ENCODE peak calls at places on chromosomes 16 and 17, in nine cellular contexts. One of them, this sample, is unnamed.

GRCh38 chr16:12314786-12315185 is 338.3 kb downstream of the SNX29 start:
- DNase-seq in HFFc6: peak
- DNase-seq in uterus: no peak
- DNase-seq in AG20443: peak
- DNase-seq in T-helper 17 cell: no peak
- DNase-seq in fibroblast of the aortic adventitia: no peak
- DNase-seq in HS-5: no peak
- DNase-seq in LHCN-M2: no peak
- DNase-seq in left cardiac atrium: no peak
- DNase-seq in this sample: no peak

GRCh38 chr16:25568991-25569390 is 122.8 kb upstream of the HS3ST4 start:
- DNase-seq in HFFc6: no peak
- DNase-seq in uterus: no peak
- DNase-seq in AG20443: no peak
- DNase-seq in T-helper 17 cell: no peak
- DNase-seq in fibroblast of the aortic adventitia: no peak
- DNase-seq in HS-5: no peak
- DNase-seq in LHCN-M2: no peak
- DNase-seq in left cardiac atrium: no peak
- DNase-seq in this sample: no peak

GRCh38 chr17:66904760-66905637 is 59.5 kb upstream of the CACNG4 start:
- DNase-seq in HFFc6: no peak
- DNase-seq in uterus: peak
- DNase-seq in AG20443: no peak
- DNase-seq in T-helper 17 cell: no peak
- DNase-seq in fibroblast of the aortic adventitia: peak
- DNase-seq in HS-5: no peak
- DNase-seq in LHCN-M2: peak
- DNase-seq in left cardiac atrium: peak
- DNase-seq in this sample: no peak

GRCh38 chr16:58421529-58421928 is 29.3 kb downstream of the GINS3 start:
- DNase-seq in HFFc6: peak
- DNase-seq in uterus: no peak
- DNase-seq in AG20443: peak
- DNase-seq in T-helper 17 cell: no peak
- DNase-seq in fibroblast of the aortic adventitia: peak
- DNase-seq in HS-5: no peak
- DNase-seq in LHCN-M2: peak
- DNase-seq in left cardiac atrium: peak
- DNase-seq in this sample: no peak

GRCh38 chr17:50681260-50682200 is 26.2 kb downstream of the ANKRD40 start:
- DNase-seq in HFFc6: peak
- DNase-seq in uterus: peak
- DNase-seq in AG20443: peak
- DNase-seq in T-helper 17 cell: no peak
- DNase-seq in fibroblast of the aortic adventitia: peak
- DNase-seq in HS-5: peak
- DNase-seq in LHCN-M2: peak
- DNase-seq in left cardiac atrium: peak
- DNase-seq in this sample: no peak

GRCh38 chr17:3636908-3637373 is 381 bp downstream of the CTNS start:
- DNase-seq in HFFc6: no peak
- DNase-seq in uterus: no peak
- DNase-seq in AG20443: peak
- DNase-seq in T-helper 17 cell: no peak
- DNase-seq in fibroblast of the aortic adventitia: no peak
- DNase-seq in HS-5: no peak
- DNase-seq in LHCN-M2: no peak
- DNase-seq in left cardiac atrium: no peak
- DNase-seq in this sample: no peak

GRCh38 chr16:50305441-50306061 is 39.2 kb downstream of the ADCY7 start:
- DNase-seq in HFFc6: no peak
- DNase-seq in uterus: peak
- DNase-seq in AG20443: no peak
- DNase-seq in T-helper 17 cell: no peak
- DNase-seq in fibroblast of the aortic adventitia: no peak
- DNase-seq in HS-5: no peak
- DNase-seq in LHCN-M2: no peak
- DNase-seq in left cardiac atrium: no peak
- DNase-seq in this sample: no peak

GRCh38 chr16:47581114-47581513 is 120.0 kb downstream of the PHKB start:
- DNase-seq in HFFc6: no peak
- DNase-seq in uterus: no peak
- DNase-seq in AG20443: no peak
- DNase-seq in T-helper 17 cell: no peak
- DNase-seq in fibroblast of the aortic adventitia: no peak
- DNase-seq in HS-5: no peak
- DNase-seq in LHCN-M2: no peak
- DNase-seq in left cardiac atrium: no peak
- DNase-seq in this sample: no peak

GRCh38 chr16:8851761-8852403 is 16.9 kb downstream of the CARHSP1 start:
- DNase-seq in HFFc6: no peak
- DNase-seq in uterus: no peak
- DNase-seq in AG20443: no peak
- DNase-seq in T-helper 17 cell: no peak
- DNase-seq in fibroblast of the aortic adventitia: no peak
- DNase-seq in HS-5: no peak
- DNase-seq in LHCN-M2: no peak
- DNase-seq in left cardiac atrium: peak
- DNase-seq in this sample: no peak

GRCh38 chr16:80909720-80910119 is 97.0 kb downstream of the CMC2 start:
- DNase-seq in HFFc6: no peak
- DNase-seq in uterus: no peak
- DNase-seq in AG20443: no peak
- DNase-seq in T-helper 17 cell: no peak
- DNase-seq in fibroblast of the aortic adventitia: no peak
- DNase-seq in HS-5: no peak
- DNase-seq in LHCN-M2: no peak
- DNase-seq in left cardiac atrium: no peak
- DNase-seq in this sample: no peak

GRCh38 chr16:87129771-87130170 is 187.4 kb downstream of the C16orf95 start:
- DNase-seq in HFFc6: peak
- DNase-seq in uterus: no peak
- DNase-seq in AG20443: no peak
- DNase-seq in T-helper 17 cell: no peak
- DNase-seq in fibroblast of the aortic adventitia: peak
- DNase-seq in HS-5: no peak
- DNase-seq in LHCN-M2: no peak
- DNase-seq in left cardiac atrium: no peak
- DNase-seq in this sample: no peak

GRCh38 chr17:71460943-71461342 is 659.9 kb upstream of the SOX9 start:
- DNase-seq in HFFc6: peak
- DNase-seq in uterus: no peak
- DNase-seq in AG20443: peak
- DNase-seq in T-helper 17 cell: no peak
- DNase-seq in fibroblast of the aortic adventitia: peak
- DNase-seq in HS-5: no peak
- DNase-seq in LHCN-M2: peak
- DNase-seq in left cardiac atrium: no peak
- DNase-seq in this sample: no peak

GRCh38 chr17:56393156-56393555 is 200.3 kb upstream of the NOG start:
- DNase-seq in HFFc6: no peak
- DNase-seq in uterus: no peak
- DNase-seq in AG20443: no peak
- DNase-seq in T-helper 17 cell: no peak
- DNase-seq in fibroblast of the aortic adventitia: no peak
- DNase-seq in HS-5: no peak
- DNase-seq in LHCN-M2: no peak
- DNase-seq in left cardiac atrium: no peak
- DNase-seq in this sample: no peak

GRCh38 chr16:86963600-86964575 is 353.3 kb downstream of the C16orf95 start:
- DNase-seq in HFFc6: no peak
- DNase-seq in uterus: no peak
- DNase-seq in AG20443: no peak
- DNase-seq in T-helper 17 cell: no peak
- DNase-seq in fibroblast of the aortic adventitia: no peak
- DNase-seq in HS-5: no peak
- DNase-seq in LHCN-M2: no peak
- DNase-seq in left cardiac atrium: no peak
- DNase-seq in this sample: no peak

GRCh38 chr17:79832211-79833109 is 6.8 kb downstream of the CBX4 start:
- DNase-seq in HFFc6: no peak
- DNase-seq in uterus: no peak
- DNase-seq in AG20443: no peak
- DNase-seq in T-helper 17 cell: no peak
- DNase-seq in fibroblast of the aortic adventitia: no peak
- DNase-seq in HS-5: no peak
- DNase-seq in LHCN-M2: no peak
- DNase-seq in left cardiac atrium: no peak
- DNase-seq in this sample: no peak

GRCh38 chr17:9470171-9470570 is 105.4 kb downstream of the STX8 start:
- DNase-seq in HFFc6: no peak
- DNase-seq in uterus: no peak
- DNase-seq in AG20443: no peak
- DNase-seq in T-helper 17 cell: no peak
- DNase-seq in fibroblast of the aortic adventitia: no peak
- DNase-seq in HS-5: no peak
- DNase-seq in LHCN-M2: no peak
- DNase-seq in left cardiac atrium: no peak
- DNase-seq in this sample: no peak

GRCh38 chr17:2232244-2232638 is 71.3 kb downstream of the SMG6 start:
- DNase-seq in HFFc6: peak
- DNase-seq in uterus: no peak
- DNase-seq in AG20443: peak
- DNase-seq in T-helper 17 cell: no peak
- DNase-seq in fibroblast of the aortic adventitia: peak
- DNase-seq in HS-5: no peak
- DNase-seq in LHCN-M2: no peak
- DNase-seq in left cardiac atrium: no peak
- DNase-seq in this sample: peak

This sample was measured in BJ.